ENCODE peak calls at places on chromosomes 4 and X, in seven cellular contexts. F is ovary, B is glutamatergic neuron, H is left lung, E is AG10803, T is mucosa of descending colon, I is type B pancreatic cell. U is an unnamed sample.

GRCh38 chrX:28188526-28188925 is 207.3 kb upstream of the DCAF8L1 start:
- DNase-seq in H (no peak), I (no peak), E (no peak), T (no peak), B (no peak), F (no peak), U (no peak)

GRCh38 chr4:140135529-140136021 is 18.4 kb downstream of the MAML3 start:
- DNase-seq in E (peak; percentile 75), T (peak; percentile 40), F (peak; percentile 79), I (no peak), H (no peak), B (peak; percentile 60), U (no peak)

GRCh38 chrX:19303216-19303880 is 40.4 kb upstream of the PDHA1 start:
- DNase-seq in T (no peak), B (no peak), H (no peak), E (peak; percentile 64), F (no peak), I (no peak), U (no peak)

GRCh38 chrX:138929905-138930304 is 218.4 kb upstream of the FGF13 start:
- DNase-seq in H (no peak), B (no peak), I (no peak), F (no peak), T (no peak), E (no peak), U (no peak)

GRCh38 chrX:104987063-104987462 is 233.4 kb downstream of the TEX13A start:
- DNase-seq in H (no peak), E (no peak), B (no peak), I (no peak), T (no peak), F (no peak), U (no peak)

GRCh38 chrX:68936608-68937007 is 107.8 kb downstream of the EFNB1 start:
- DNase-seq in H (no peak), T (no peak), F (no peak), B (no peak), E (peak; percentile 88), I (peak; percentile 7), U (no peak)

GRCh38 chrX:19867411-19867732 is 20.0 kb downstream of the SH3KBP1 start:
- DNase-seq in I (no peak), E (peak; percentile 67), F (no peak), H (no peak), B (no peak), T (no peak), U (no peak)

GRCh38 chr4:123802082-123802658 is 405.6 kb downstream of the SPRY1 start:
- DNase-seq in I (no peak), T (no peak), H (no peak), F (no peak), B (no peak), E (no peak), U (no peak)

GRCh38 chr4:1205641-1206298 is 33.4 kb upstream of the SPON2 start:
- DNase-seq in I (peak; percentile 64), H (peak; percentile 30), E (no peak), F (no peak), T (peak; percentile 39), B (peak; percentile 16), U (no peak)

GRCh38 chr4:67929447-67929846 is 33.8 kb downstream of the TMPRSS11A start:
- DNase-seq in E (peak; percentile 9), I (no peak), F (no peak), H (no peak), B (no peak), T (no peak), U (no peak)

GRCh38 chr4:25233737-25234389 is at the start of gene PI4K2B:
- DNase-seq in E (peak; percentile 71), B (peak; percentile 90), T (peak; percentile 96), H (peak; percentile 91), I (peak; percentile 94), F (peak; percentile 79), U (peak; percentile 85)

GRCh38 chr4:164943192-164943591 is 34.3 kb downstream of the TRIM61 start:
- DNase-seq in E (no peak), I (no peak), B (no peak), F (no peak), T (no peak), H (no peak), U (no peak)

GRCh38 chr4:15042529-15043167 is 40.4 kb downstream of the CPEB2 start:
- DNase-seq in B (no peak), H (no peak), F (no peak), E (no peak), T (no peak), I (no peak), U (no peak)

GRCh38 chr4:26568446-26568994 is 15.4 kb upstream of the TBC1D19 start:
- DNase-seq in H (no peak), B (no peak), F (no peak), I (no peak), E (peak; percentile 82), T (no peak), U (no peak)

GRCh38 chr4:150149381-150149780 is 71.1 kb downstream of the DCLK2 start:
- DNase-seq in T (no peak), I (no peak), F (peak; percentile 24), B (no peak), H (no peak), E (peak; percentile 97), U (no peak)

GRCh38 chrX:134868766-134869495 is 121.9 kb upstream of the SMIM10 start:
- DNase-seq in F (no peak), H (no peak), B (no peak), T (no peak), I (no peak), E (peak; percentile 65), U (no peak)

GRCh38 chr4:52877694-52878093 is 15.6 kb downstream of the RASL11B start:
- DNase-seq in F (no peak), T (no peak), I (no peak), E (no peak), H (no peak), B (no peak), U (no peak)

GRCh38 chrX:20080277-20080676 is 36.4 kb downstream of the MAP7D2 start:
- DNase-seq in B (no peak), I (no peak), H (no peak), T (no peak), E (no peak), F (no peak), U (no peak)

GRCh38 chr4:77701111-77701510 is 95.5 kb downstream of the CXCL13 start:
- DNase-seq in B (no peak), F (no peak), E (no peak), T (no peak), H (no peak), I (no peak), U (no peak)

GRCh38 chr4:86015412-86016350 is 344.2 kb downstream of the MAPK10 start:
- DNase-seq in H (no peak), E (no peak), T (no peak), B (no peak), F (no peak), I (no peak), U (no peak)

GRCh38 chr4:2062808-2063524 is 3.8 kb downstream of the NAT8L start:
- DNase-seq in I (no peak), T (peak; percentile 17), H (no peak), F (no peak), B (peak; percentile 17), E (no peak), U (no peak)

DNA sequence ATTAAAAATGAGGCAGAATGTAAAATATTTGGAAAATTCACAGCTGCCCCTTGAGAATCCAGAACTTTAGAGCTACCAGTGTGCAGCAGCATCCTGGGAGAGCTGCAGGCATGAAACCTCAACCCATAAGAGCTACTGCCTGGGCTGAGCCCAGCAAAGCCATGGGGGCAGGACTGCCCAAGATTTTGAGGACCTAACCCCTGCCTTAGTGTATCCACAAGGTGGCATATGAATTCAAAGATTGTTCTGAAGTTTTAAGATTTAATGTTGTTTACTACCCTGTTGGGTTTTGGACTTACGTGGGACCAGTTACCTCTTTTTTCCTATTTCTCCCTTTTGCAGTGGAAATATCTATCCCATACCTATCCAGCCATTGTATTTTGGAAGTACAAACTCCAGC is 26.4 kb downstream of the CASP6 start:
- DNase-seq in H (no peak), B (no peak), F (no peak), I (no peak), T (no peak), E (no peak), U (no peak)
- TF ChIP-seq CTCF in H (no peak), B (no peak), F (no peak), I (no peak), T (no peak), E (no peak), U (no peak)

DNA sequence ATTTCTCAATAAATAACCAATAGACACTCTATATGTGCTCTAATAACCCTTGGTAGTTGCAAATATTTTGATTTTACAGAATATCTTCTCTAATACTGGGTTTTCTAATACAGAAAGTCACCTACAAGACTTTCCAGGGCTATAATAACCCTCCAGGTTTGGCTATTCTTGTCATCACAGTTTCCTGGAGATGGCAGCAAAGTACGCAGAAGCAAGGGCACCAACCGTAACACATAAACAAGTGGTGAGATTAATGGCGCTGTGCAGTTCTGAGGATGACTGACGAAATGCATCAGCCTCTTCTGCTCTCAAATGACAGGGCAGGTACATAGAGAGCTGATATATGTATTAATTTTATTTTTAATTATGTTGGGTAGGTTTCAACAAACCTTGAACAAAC is 122.4 kb downstream of the C4orf33 start:
- DNase-seq in H (no peak), T (no peak), F (no peak), B (no peak), E (no peak), I (no peak), U (peak; percentile 7)
- TF ChIP-seq CTCF in H (no peak), T (no peak), F (no peak), B (no peak), E (peak; percentile 2), I (peak; percentile 49), U (peak; percentile 38)

DNA sequence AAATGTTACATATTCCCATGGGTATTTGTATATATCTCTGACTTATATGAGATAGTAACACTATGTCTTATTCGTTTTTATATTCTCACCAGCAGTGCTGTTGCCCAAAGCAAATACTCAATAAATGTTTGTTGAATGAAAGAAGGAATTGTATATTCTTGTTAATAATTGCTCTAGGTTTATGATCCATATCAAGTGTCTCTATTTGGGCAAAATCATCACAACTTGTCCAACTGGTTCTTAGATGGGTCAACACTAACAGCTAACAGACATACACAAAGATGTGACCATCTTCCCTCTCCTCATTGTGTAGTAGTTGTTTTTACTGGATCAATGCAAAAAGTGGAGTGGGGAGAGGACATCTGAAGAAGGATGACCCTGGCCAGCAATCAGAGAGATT is 6.6 kb upstream of the APLN start:
- DNase-seq in B (no peak), T (no peak), F (no peak), I (no peak), H (no peak), E (no peak), U (no peak)
- TF ChIP-seq CTCF in B (no peak), T (no peak), F (no peak), I (no peak), H (no peak), E (no peak), U (no peak)

DNA sequence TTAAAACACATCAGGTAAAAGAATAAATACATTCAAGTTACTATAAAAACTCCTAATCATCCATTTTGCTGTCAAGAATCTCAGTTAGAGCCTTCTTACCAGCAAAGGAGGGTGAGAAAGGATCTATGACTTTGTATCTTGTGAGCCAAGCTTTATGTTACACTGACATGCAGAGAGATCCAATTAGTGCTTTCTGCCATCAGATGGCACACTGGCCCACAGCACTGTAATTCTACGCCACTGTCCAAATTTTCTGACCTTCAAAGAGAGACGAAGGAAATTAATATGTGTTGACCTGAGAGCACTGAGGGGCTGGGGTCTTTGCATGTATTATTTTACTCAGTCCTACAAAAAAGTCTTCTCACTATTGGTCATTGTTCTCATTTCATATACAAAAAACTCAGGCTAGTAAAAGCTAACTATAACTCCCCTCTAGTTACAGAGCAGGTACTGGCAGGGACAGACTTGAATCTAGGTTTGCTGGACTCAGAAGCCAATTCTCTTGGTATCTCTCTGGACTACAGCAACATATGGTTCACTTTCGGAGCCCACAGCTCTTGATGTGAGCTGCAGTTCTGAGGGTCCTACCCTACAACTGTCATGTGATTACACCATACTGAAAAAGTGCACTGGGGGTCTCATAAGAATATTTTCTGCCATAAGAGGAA is 157.6 kb downstream of the NR3C2 start:
- DNase-seq in H (no peak), F (no peak), E (no peak), I (no peak), B (no peak), T (no peak), U (no peak)
- TF ChIP-seq CTCF in H (no peak), F (no peak), E (no peak), I (no peak), B (no peak), T (no peak), U (no peak)